ENCODE peak calls at places on chromosomes 16 and 17, in seven cellular contexts. J is brain microvascular endothelial cell; U is effector memory CD4-positive, alpha-beta T cell; L is cardiac muscle cell; T is neural progenitor cell; X is ovary; S is A549. G is an unnamed sample.
A peak's percentile ranks its signal among the peaks of the same experiment; 100 is the strongest.

GRCh38 chr17:75633484-75634375 is 496 bp downstream of the SMIM5 start:
- DNase-seq in J (peak; percentile 92), U (peak; percentile 14), L (peak; percentile 89), T (peak; percentile 95), X (peak; percentile 93), S (peak; percentile 98), G (peak; percentile 85)

GRCh38 chr16:3992297-3993051 is 112.0 kb upstream of the CREBBP start:
- DNase-seq in J (no peak), U (no peak), L (no peak), T (peak; percentile 75), X (no peak), S (no peak), G (no peak)

GRCh38 chr17:42284566-42284965 is 3.7 kb upstream of the STAT5A start:
- DNase-seq in J (no peak), U (no peak), L (no peak), T (no peak), X (peak; percentile 25), S (no peak), G (no peak)

GRCh38 chr17:2289878-2290478 is 13.6 kb downstream of the SMG6 start:
- DNase-seq in J (no peak), U (no peak), L (no peak), T (no peak), X (no peak), S (no peak), G (no peak)

GRCh38 chr16:24428751-24429150 is 110.6 kb upstream of the RBBP6 start:
- DNase-seq in J (no peak), U (no peak), L (no peak), T (no peak), X (no peak), S (no peak), G (no peak)

GRCh38 chr16:46887524-46887854 is 3.3 kb downstream of the GPT2 start:
- DNase-seq in J (no peak), U (no peak), L (no peak), T (no peak), X (no peak), S (no peak), G (no peak)

GRCh38 chr16:23302045-23302956 is at the start of gene SCNN1B:
- DNase-seq in J (no peak), U (no peak), L (no peak), T (peak; percentile 67), X (no peak), S (no peak), G (no peak)

GRCh38 chr17:63150466-63150865 is 184.4 kb downstream of the TANC2 start:
- DNase-seq in J (no peak), U (no peak), L (no peak), T (no peak), X (no peak), S (no peak), G (no peak)

GRCh38 chr17:48981927-48982539 is 13.6 kb upstream of the GIP start:
- DNase-seq in J (no peak), U (no peak), L (no peak), T (no peak), X (no peak), S (no peak), G (no peak)

GRCh38 chr17:66906321-66907278 is 57.9 kb upstream of the CACNG4 start:
- DNase-seq in J (peak; percentile 79), U (peak; percentile 30), L (peak; percentile 91), T (peak; percentile 64), X (peak; percentile 87), S (peak; percentile 71), G (peak; percentile 82)

GRCh38 chr17:45371414-45372324 is 54.8 kb upstream of the MAP3K14 start:
- DNase-seq in J (peak; percentile 94), U (no peak), L (peak; percentile 99), T (peak; percentile 92), X (peak; percentile 88), S (peak; percentile 98), G (peak; percentile 85)

GRCh38 chr16:12083625-12084024 is 107.1 kb downstream of the SNX29 start:
- DNase-seq in J (no peak), U (no peak), L (no peak), T (no peak), X (no peak), S (no peak), G (peak; percentile 8)

GRCh38 chr16:58829096-58829495 is 95.0 kb upstream of the GOT2 start:
- DNase-seq in J (no peak), U (no peak), L (no peak), T (no peak), X (no peak), S (no peak), G (no peak)

GRCh38 chr16:5033256-5034166 is at the start of gene NAGPA:
- DNase-seq in J (peak; percentile 85), U (peak; percentile 74), L (peak; percentile 88), T (peak; percentile 95), X (peak; percentile 94), S (peak; percentile 87), G (peak; percentile 92)

GRCh38 chr16:5035909-5036227 is 2.1 kb upstream of the NAGPA start:
- DNase-seq in J (no peak), U (no peak), L (no peak), T (no peak), X (no peak), S (no peak), G (no peak)

GRCh38 chr16:5036228-5037156 is 2.8 kb upstream of the NAGPA start:
- DNase-seq in J (no peak), U (no peak), L (peak; percentile 80), T (no peak), X (no peak), S (no peak), G (no peak)

GRCh38 chr16:5032748-5033167 is 977 bp downstream of the NAGPA start:
- DNase-seq in J (no peak), U (no peak), L (no peak), T (no peak), X (no peak), S (no peak), G (no peak)

GRCh38 chr16:5034167-5034523 is 410 bp upstream of the NAGPA start:
- DNase-seq in J (no peak), U (no peak), L (no peak), T (no peak), X (no peak), S (no peak), G (no peak)
- H3K27ac ChIP-seq in J (peak overlapping the region; percentile 39), U (peak overlapping the region; percentile 47), L (no peak overlapping the region), T (no peak overlapping the region), X (no peak overlapping the region), S (peak overlapping the region; percentile 79), G (peak overlapping the region; percentile 65)

DNA sequence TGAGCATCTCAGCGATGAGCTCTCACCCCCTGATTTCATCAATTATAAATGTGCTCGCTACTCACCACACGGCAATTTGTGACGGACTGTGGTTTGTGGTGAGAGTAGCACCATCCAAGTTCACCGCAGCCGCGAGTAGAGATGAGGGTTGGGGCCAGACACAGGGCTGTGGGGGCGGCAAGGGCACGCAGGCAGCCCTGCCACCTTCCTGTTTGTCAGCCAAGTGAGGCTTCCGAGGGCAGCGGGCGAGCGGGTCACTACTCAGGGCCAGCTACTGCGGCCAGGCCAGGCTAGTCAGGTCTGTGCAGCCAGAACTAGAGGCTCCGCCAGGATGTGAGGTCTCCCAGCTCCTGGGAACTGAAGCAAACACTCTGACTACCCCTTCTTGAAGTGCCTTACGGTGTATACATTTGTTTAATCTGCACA is 39.6 kb upstream of the MEOX1 start:
- DNase-seq in J (peak; percentile 56), U (no peak), L (peak; percentile 68), T (no peak), X (no peak), S (no peak), G (no peak)
- H3K27ac ChIP-seq in J (no peak overlapping the region), U (no peak overlapping the region), L (no peak overlapping the region), T (no peak overlapping the region), X (no peak overlapping the region), S (no peak overlapping the region), G (no peak overlapping the region)

GRCh38 chr16:81869326-81869725 is 90.2 kb downstream of the PLCG2 start:
- DNase-seq in J (no peak), U (no peak), L (no peak), T (no peak), X (no peak), S (no peak), G (no peak)

GRCh38 chr16:81863630-81864352 is 84.7 kb downstream of the PLCG2 start:
- DNase-seq in J (no peak), U (no peak), L (no peak), T (peak; percentile 33), X (no peak), S (no peak), G (no peak)

GRCh38 chr16:81864646-81865382 is 85.7 kb downstream of the PLCG2 start:
- DNase-seq in J (no peak), U (no peak), L (no peak), T (no peak), X (no peak), S (no peak), G (no peak)

GRCh38 chr16:81868057-81868748 is 89.1 kb downstream of the PLCG2 start:
- DNase-seq in J (no peak), U (no peak), L (no peak), T (no peak), X (no peak), S (no peak), G (no peak)

DNA sequence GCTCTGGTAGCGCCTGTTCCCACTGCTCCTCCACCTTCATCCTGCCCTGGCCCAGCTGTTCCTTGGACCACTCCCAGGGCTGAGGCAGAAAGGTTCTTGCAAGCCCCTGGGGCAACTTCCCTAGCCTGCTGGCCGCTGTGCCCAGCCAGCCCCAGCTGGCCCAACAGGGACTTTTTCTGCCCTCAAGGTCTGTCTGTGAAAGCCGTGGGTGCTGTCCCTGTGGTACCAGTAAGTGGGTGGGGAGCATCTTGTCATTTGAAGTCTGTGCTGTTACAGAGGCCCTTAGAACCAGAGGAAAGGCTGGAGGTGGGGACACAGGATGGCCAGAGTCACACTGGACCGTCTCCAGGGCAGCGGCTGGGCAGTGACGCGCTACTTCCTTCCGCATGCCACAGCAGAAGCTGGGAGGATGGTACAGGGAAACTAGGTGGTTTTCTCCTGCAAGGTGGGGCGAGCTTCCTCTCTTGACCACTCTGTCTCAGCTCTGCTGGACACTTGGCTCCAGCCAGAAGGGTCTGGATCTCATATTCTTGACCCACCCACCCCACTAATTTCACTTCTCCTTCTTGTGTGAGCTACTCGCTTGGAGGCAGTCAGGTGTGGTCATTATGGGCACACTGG is 87.8 kb downstream of the PLCG2 start:
- DNase-seq in J (no peak), U (no peak), L (no peak), T (no peak), X (peak; percentile 36), S (no peak), G (peak; percentile 63)
- H3K27ac ChIP-seq in J (no peak overlapping the region), U (no peak overlapping the region), L (no peak overlapping the region), T (no peak overlapping the region), X (no peak overlapping the region), S (no peak overlapping the region), G (no peak overlapping the region)

GRCh38 chr16:54936979-54937672 is 6.5 kb downstream of the IRX5 start:
- DNase-seq in J (no peak), U (no peak), L (peak; percentile 48), T (peak; percentile 93), X (no peak), S (peak; percentile 50), G (no peak)

GRCh38 chr16:54937673-54938350 is 7.1 kb downstream of the IRX5 start:
- DNase-seq in J (no peak), U (no peak), L (peak; percentile 13), T (no peak), X (no peak), S (no peak), G (no peak)

GRCh38 chr16:54940279-54940604 is 9.6 kb downstream of the IRX5 start:
- DNase-seq in J (no peak), U (no peak), L (no peak), T (no peak), X (no peak), S (no peak), G (no peak)

GRCh38 chr16:54939537-54940278 is 9.0 kb downstream of the IRX5 start:
- DNase-seq in J (no peak), U (no peak), L (no peak), T (peak; percentile 76), X (no peak), S (no peak), G (no peak)

GRCh38 chr16:54938351-54939346 is 8.0 kb downstream of the IRX5 start:
- DNase-seq in J (no peak), U (no peak), L (peak; percentile 33), T (peak; percentile 70), X (no peak), S (no peak), G (no peak)
- H3K27ac ChIP-seq in J (no peak overlapping the region), U (no peak overlapping the region), L (no peak overlapping the region), T (no peak overlapping the region), X (no peak overlapping the region), S (no peak overlapping the region), G (no peak overlapping the region)

G was measured in right lobe of liver.